ENCODE peak calls at places on chromosomes 12 and 14, in five cellular contexts. One of them, this sample, is unnamed.

GRCh38 chr12:28130625-28131598 is 59.3 kb upstream of the CCDC91 start:
- DNase-seq in IMR-90: peak; percentile 100
- DNase-seq in neuronal stem cell: no peak
- DNase-seq in H1: no peak
- DNase-seq in mesendoderm: no peak
- DNase-seq in this sample: no peak

GRCh38 chr12:90543841-90544240 is 411.1 kb downstream of the CCER1 start:
- DNase-seq in H1: no peak
- DNase-seq in neuronal stem cell: no peak
- DNase-seq in IMR-90: peak; percentile 66
- DNase-seq in mesendoderm: no peak
- DNase-seq in this sample: no peak

GRCh38 chr14:72920008-72920407 is 6.3 kb upstream of the DCAF4 start:
- DNase-seq in H1: no peak
- DNase-seq in IMR-90: no peak
- DNase-seq in mesendoderm: peak; percentile 19
- DNase-seq in neuronal stem cell: no peak
- DNase-seq in this sample: no peak

GRCh38 chr12:132554857-132555630 is 55.3 kb downstream of the LRCOL1 start:
- DNase-seq in H1: peak; percentile 70
- DNase-seq in neuronal stem cell: no peak
- DNase-seq in mesendoderm: peak; percentile 45
- DNase-seq in IMR-90: no peak
- DNase-seq in this sample: no peak

GRCh38 chr14:96320605-96321004 is 42.5 kb downstream of the ATG2B start:
- DNase-seq in neuronal stem cell: no peak
- DNase-seq in H1: no peak
- DNase-seq in IMR-90: no peak
- DNase-seq in mesendoderm: no peak
- DNase-seq in this sample: no peak

GRCh38 chr14:51472881-51473280 is 178.8 kb upstream of the FRMD6 start:
- DNase-seq in neuronal stem cell: no peak
- DNase-seq in IMR-90: no peak
- DNase-seq in mesendoderm: no peak
- DNase-seq in H1: no peak
- DNase-seq in this sample: no peak

GRCh38 chr12:56338643-56339422 is at the start of gene IL23A:
- DNase-seq in IMR-90: peak; percentile 59
- DNase-seq in H1: peak; percentile 74
- DNase-seq in neuronal stem cell: no peak
- DNase-seq in mesendoderm: no peak
- DNase-seq in this sample: peak; percentile 81

GRCh38 chr12:85280138-85280983 is at the start of gene ALX1:
- DNase-seq in H1: peak; percentile 87
- DNase-seq in IMR-90: peak; percentile 4
- DNase-seq in neuronal stem cell: peak; percentile 71
- DNase-seq in mesendoderm: peak; percentile 94
- DNase-seq in this sample: peak; percentile 94

GRCh38 chr14:31441273-31442110 is 15.8 kb downstream of the DTD2 start:
- DNase-seq in mesendoderm: no peak
- DNase-seq in IMR-90: peak; percentile 72
- DNase-seq in neuronal stem cell: no peak
- DNase-seq in H1: no peak
- DNase-seq in this sample: no peak

GRCh38 chr12:28294300-28294699 is 104.0 kb downstream of the CCDC91 start:
- DNase-seq in IMR-90: no peak
- DNase-seq in mesendoderm: peak; percentile 8
- DNase-seq in H1: peak; percentile 45
- DNase-seq in neuronal stem cell: no peak
- DNase-seq in this sample: peak; percentile 37

GRCh38 chr12:65188179-65188709 is 18.9 kb downstream of the LEMD3 start:
- DNase-seq in mesendoderm: no peak
- DNase-seq in IMR-90: peak; percentile 4
- DNase-seq in neuronal stem cell: no peak
- DNase-seq in H1: no peak
- DNase-seq in this sample: no peak

GRCh38 chr12:109592905-109593272 is 19.3 kb downstream of the MVK start:
- DNase-seq in IMR-90: no peak
- DNase-seq in H1: no peak
- DNase-seq in neuronal stem cell: no peak
- DNase-seq in mesendoderm: no peak
- DNase-seq in this sample: no peak

GRCh38 chr14:71588028-71588427 is 344.2 kb upstream of the RGS6 start:
- DNase-seq in H1: no peak
- DNase-seq in mesendoderm: no peak
- DNase-seq in IMR-90: peak; percentile 89
- DNase-seq in neuronal stem cell: no peak
- DNase-seq in this sample: no peak

GRCh38 chr14:94936411-94936892 is 166.5 kb upstream of the GSC start:
- DNase-seq in H1: no peak
- DNase-seq in IMR-90: no peak
- DNase-seq in mesendoderm: no peak
- DNase-seq in neuronal stem cell: no peak
- DNase-seq in this sample: no peak

GRCh38 chr14:93712079-93712837 is 76.0 kb downstream of the PRIMA1 start:
- DNase-seq in IMR-90: no peak
- DNase-seq in neuronal stem cell: no peak
- DNase-seq in H1: peak; percentile 40
- DNase-seq in mesendoderm: no peak
- DNase-seq in this sample: no peak

GRCh38 chr12:104234926-104235499 is 19.4 kb downstream of the TXNRD1 start:
- DNase-seq in mesendoderm: no peak
- DNase-seq in IMR-90: no peak
- DNase-seq in neuronal stem cell: no peak
- DNase-seq in H1: no peak
- DNase-seq in this sample: no peak

GRCh38 chr12:6950944-6951540 is at the start of gene PTPN6:
- DNase-seq in neuronal stem cell: no peak
- DNase-seq in mesendoderm: no peak
- DNase-seq in H1: no peak
- DNase-seq in IMR-90: no peak
- DNase-seq in this sample: no peak

GRCh38 chr12:124699878-124700277 is 132.5 kb upstream of the NCOR2 start:
- DNase-seq in H1: no peak
- DNase-seq in mesendoderm: no peak
- DNase-seq in IMR-90: no peak
- DNase-seq in neuronal stem cell: no peak
- DNase-seq in this sample: peak; percentile 29
- H2BK120ac ChIP-seq in H1: no peak overlapping the region
- H2BK120ac ChIP-seq in mesendoderm: no peak overlapping the region
- H2BK120ac ChIP-seq in IMR-90: no peak overlapping the region
- H2BK120ac ChIP-seq in neuronal stem cell: peak overlapping the region; percentile 24
- H2BK120ac ChIP-seq in this sample: no peak overlapping the region

DNA sequence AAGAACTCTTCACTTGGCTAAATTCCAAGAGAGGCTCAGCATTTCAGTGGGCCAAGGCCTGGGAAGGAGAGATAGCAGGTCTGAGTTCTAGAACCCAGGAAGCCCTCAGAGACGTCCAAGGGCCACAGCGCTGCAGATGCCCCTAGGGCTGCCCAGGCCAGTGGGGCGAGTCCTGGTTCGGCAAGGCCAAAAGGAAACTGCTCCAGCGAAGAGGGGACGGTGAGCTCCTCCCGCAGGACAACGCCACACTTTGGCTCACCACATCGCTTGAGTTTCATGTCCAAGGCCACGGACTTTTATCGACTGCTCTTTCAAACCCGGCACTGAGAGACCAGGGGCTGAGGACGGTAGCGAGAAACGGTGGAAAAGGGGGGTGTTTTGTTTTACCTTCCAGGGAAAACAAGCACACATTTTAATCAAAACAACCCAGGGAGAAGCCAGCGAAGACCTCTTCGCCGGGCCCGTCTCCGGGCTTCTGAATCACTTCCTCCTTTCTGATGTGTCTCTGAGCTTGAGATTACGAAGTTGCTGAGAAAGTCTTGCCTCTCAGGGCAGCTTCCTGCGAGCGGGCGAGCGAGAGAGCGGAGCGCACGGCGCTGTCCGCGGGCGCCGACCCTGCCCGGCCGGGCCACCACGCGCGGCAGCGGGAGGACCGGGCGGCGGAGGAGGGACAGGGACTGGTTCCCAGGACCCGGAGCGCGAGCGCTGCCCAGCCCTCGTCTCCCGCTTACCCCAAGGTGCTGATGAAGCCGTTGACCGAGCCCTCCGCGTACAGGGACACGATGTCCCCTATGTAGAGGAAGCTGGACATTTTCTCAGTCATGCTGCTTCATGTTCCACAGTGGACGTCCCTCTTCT is 806 bp downstream of the ITPR2 start:
- DNase-seq in mesendoderm: peak; percentile 86
- DNase-seq in neuronal stem cell: peak; percentile 29
- DNase-seq in H1: peak; percentile 74
- DNase-seq in IMR-90: peak; percentile 80
- DNase-seq in this sample: peak; percentile 57
- H2BK120ac ChIP-seq in mesendoderm: no peak overlapping the region
- H2BK120ac ChIP-seq in neuronal stem cell: no peak overlapping the region
- H2BK120ac ChIP-seq in H1: peak overlapping the region; percentile 13
- H2BK120ac ChIP-seq in IMR-90: peak overlapping the region; percentile 86
- H2BK120ac ChIP-seq in this sample: no peak overlapping the region

GRCh38 chr12:21501258-21502163 is at the start of the genes GOLT1B and RECQL:
- DNase-seq in H1: peak; percentile 87
- DNase-seq in IMR-90: peak; percentile 99
- DNase-seq in mesendoderm: peak; percentile 99
- DNase-seq in neuronal stem cell: peak; percentile 96
- DNase-seq in this sample: peak; percentile 98

GRCh38 chr12:21502872-21503271 is 1.3 kb downstream of the GOLT1B start:
- DNase-seq in mesendoderm: no peak
- DNase-seq in IMR-90: no peak
- DNase-seq in neuronal stem cell: no peak
- DNase-seq in H1: no peak
- DNase-seq in this sample: no peak

GRCh38 chr12:21502164-21502496 is 541 bp downstream of the GOLT1B start:
- DNase-seq in mesendoderm: no peak
- DNase-seq in H1: no peak
- DNase-seq in IMR-90: peak; percentile 34
- DNase-seq in neuronal stem cell: no peak
- DNase-seq in this sample: no peak

GRCh38 chr12:21509768-21510167 is 8.2 kb downstream of the GOLT1B start:
- DNase-seq in mesendoderm: no peak
- DNase-seq in H1: no peak
- DNase-seq in neuronal stem cell: no peak
- DNase-seq in IMR-90: no peak
- DNase-seq in this sample: no peak

DNA sequence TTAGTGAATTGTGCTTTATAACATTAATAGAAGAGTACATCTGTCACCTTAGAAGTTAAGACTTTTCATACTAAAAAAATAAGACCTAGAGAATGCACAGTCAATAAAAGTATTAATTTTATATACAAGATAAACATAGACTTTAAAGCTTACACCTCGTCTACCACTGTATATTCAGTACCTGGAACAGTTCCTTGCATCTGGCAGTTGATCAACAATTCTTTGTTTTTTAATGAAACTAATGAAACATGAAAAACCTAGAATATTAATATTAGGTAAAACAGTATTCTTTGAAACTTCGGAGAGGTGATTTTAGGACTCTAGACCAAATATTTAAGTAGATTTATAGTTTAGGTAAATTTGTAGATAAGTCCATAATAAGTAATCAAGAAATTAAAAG is 4.3 kb downstream of the GOLT1B start:
- DNase-seq in IMR-90: no peak
- DNase-seq in mesendoderm: no peak
- DNase-seq in neuronal stem cell: no peak
- DNase-seq in H1: no peak
- DNase-seq in this sample: no peak
- H2BK120ac ChIP-seq in IMR-90: no peak overlapping the region
- H2BK120ac ChIP-seq in mesendoderm: no peak overlapping the region
- H2BK120ac ChIP-seq in neuronal stem cell: no peak overlapping the region
- H2BK120ac ChIP-seq in H1: no peak overlapping the region
- H2BK120ac ChIP-seq in this sample: no peak overlapping the region

GRCh38 chr14:104333903-104334811 is 195.8 kb downstream of the KIF26A start:
- DNase-seq in mesendoderm: no peak
- DNase-seq in IMR-90: no peak
- DNase-seq in H1: no peak
- DNase-seq in neuronal stem cell: no peak
- DNase-seq in this sample: no peak
- H2BK120ac ChIP-seq in mesendoderm: no peak overlapping the region
- H2BK120ac ChIP-seq in IMR-90: no peak overlapping the region
- H2BK120ac ChIP-seq in H1: no peak overlapping the region
- H2BK120ac ChIP-seq in neuronal stem cell: no peak overlapping the region
- H2BK120ac ChIP-seq in this sample: no peak overlapping the region

DNA sequence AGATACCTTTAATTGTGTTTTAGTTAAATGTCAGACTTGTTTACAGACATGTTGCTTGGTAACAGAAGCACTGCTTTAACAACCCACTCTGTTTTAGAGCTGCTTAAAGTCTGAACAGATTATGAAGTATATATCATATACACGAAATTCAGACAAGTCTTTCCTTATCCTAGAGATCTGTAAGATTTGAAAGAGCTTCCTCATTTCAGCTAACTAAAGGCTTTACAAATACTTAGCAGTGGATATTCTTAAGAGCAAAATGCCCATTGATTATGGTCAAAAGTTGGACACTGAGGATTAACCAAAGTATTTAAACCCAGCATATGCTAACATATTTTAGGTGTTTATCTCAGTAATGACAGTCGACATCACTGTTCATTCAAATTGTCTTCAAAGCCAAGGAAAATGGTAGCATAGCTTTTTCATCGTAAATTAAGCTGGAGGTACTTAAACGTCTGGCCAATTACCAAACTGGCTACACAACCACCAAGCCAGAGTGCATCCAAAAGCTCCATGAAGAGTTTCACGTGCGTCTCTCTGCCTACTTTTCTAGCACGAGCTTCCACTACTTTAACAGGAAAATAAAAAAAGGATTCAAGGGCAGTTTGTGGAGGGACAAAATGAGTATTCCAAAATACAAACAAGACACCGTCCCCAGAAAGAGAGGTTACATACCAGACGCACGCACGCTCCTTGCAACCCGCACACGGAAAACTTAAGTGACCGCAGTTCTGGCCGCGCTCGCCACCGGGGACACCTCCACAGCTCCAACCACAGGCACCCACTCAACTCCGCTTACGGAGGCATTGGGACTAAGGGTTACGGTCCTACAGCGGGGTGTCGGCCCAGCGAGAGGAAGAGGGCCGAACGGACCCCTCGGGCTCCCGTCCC is 540 bp downstream of the CEP83 start:
- DNase-seq in mesendoderm: peak; percentile 49
- DNase-seq in IMR-90: peak; percentile 48
- DNase-seq in H1: no peak
- DNase-seq in neuronal stem cell: peak; percentile 2
- DNase-seq in this sample: no peak
- H2BK120ac ChIP-seq in mesendoderm: no peak overlapping the region
- H2BK120ac ChIP-seq in IMR-90: peak overlapping the region; percentile 60
- H2BK120ac ChIP-seq in H1: peak overlapping the region; percentile 21
- H2BK120ac ChIP-seq in neuronal stem cell: no peak overlapping the region
- H2BK120ac ChIP-seq in this sample: peak overlapping the region; percentile 78

This sample was measured in H9.